ENCODE peak calls at places on chromosomes 12 and 14, in six cellular contexts. O is cerebellar cortex; Q is Peyer's patch; W is cardiac septum; Z is stimulated activated CD8-positive, alpha-beta memory T cell treated with anti-CD3 and anti-CD28 coated beads, Interleukin-7, amount 100 ng/mL, for 24 hours; N is neuronal stem cell. I is an unnamed sample.

GRCh38 chr14:61103541-61104339 is 122.7 kb downstream of the SLC38A6 start:
- DNase-seq in N (no peak), Q (no peak), O (no peak), Z (no peak), W (no peak), I (peak; percentile 83)

GRCh38 chr14:80237142-80237541 is 25.8 kb upstream of the DIO2 start:
- DNase-seq in Z (no peak), W (no peak), N (no peak), O (no peak), Q (no peak), I (no peak)

GRCh38 chr12:9869307-9870161 is at the start of gene CLEC2B:
- DNase-seq in Q (no peak), O (no peak), N (no peak), W (no peak), Z (no peak), I (no peak)

GRCh38 chr14:62077676-62078261 is 315.5 kb downstream of the SNAPC1 start:
- DNase-seq in W (no peak), O (no peak), Q (peak; percentile 33), Z (no peak), N (no peak), I (no peak)

GRCh38 chr12:9925746-9926393 is 6.3 kb downstream of the CLEC2A start:
- DNase-seq in W (no peak), O (peak; percentile 14), Z (no peak), Q (no peak), N (peak; percentile 14), I (no peak)

GRCh38 chr12:124720687-124721500 is 142.8 kb downstream of the SCARB1 start:
- DNase-seq in O (peak; percentile 93), Q (no peak), W (no peak), N (no peak), Z (no peak), I (no peak)

GRCh38 chr12:45685680-45686079 is 43.8 kb upstream of the ARID2 start:
- DNase-seq in O (no peak), W (no peak), Z (no peak), N (no peak), Q (no peak), I (no peak)

GRCh38 chr12:103542078-103542477 is 45.0 kb upstream of the STAB2 start:
- DNase-seq in N (no peak), O (no peak), Q (no peak), Z (no peak), W (no peak), I (no peak)

GRCh38 chr12:1880153-1880845 is 38.2 kb downstream of the CACNA2D4 start:
- DNase-seq in N (no peak), W (no peak), Z (no peak), Q (no peak), O (no peak), I (no peak)

GRCh38 chr14:52730708-52731111 is 744 bp downstream of the STYX start:
- DNase-seq in O (no peak), W (no peak), Z (no peak), N (no peak), Q (no peak), I (no peak)

GRCh38 chr12:132359971-132360370 is 30.6 kb upstream of the GALNT9 start:
- DNase-seq in O (no peak), Q (no peak), N (no peak), Z (no peak), W (no peak), I (peak; percentile 31)

GRCh38 chr12:131092911-131093901 is 139.5 kb downstream of the ADGRD1 start:
- DNase-seq in W (peak; percentile 74), Q (no peak), Z (no peak), N (no peak), O (no peak), I (peak; percentile 69)

GRCh38 chr12:81727387-81727786 is 31.8 kb downstream of the PPFIA2 start:
- DNase-seq in N (no peak), Q (no peak), Z (no peak), W (no peak), O (no peak), I (no peak)

GRCh38 chr12:113582521-113583218 is 111.0 kb upstream of the LHX5 start:
- DNase-seq in Z (no peak), N (no peak), O (no peak), Q (no peak), W (no peak), I (no peak)

GRCh38 chr12:91370086-91370868 is 187.7 kb upstream of the DCN start:
- DNase-seq in N (no peak), O (no peak), W (no peak), Z (no peak), Q (no peak), I (no peak)

GRCh38 chr12:63844391-63845341 is at the start of gene SRGAP1:
- DNase-seq in Q (no peak), W (peak; percentile 84), N (peak; percentile 51), Z (no peak), O (peak; percentile 59), I (peak; percentile 83)

GRCh38 chr12:94650143-94651056 is at the start of gene TMCC3:
- DNase-seq in N (peak; percentile 50), O (peak; percentile 20), Z (no peak), W (peak; percentile 79), Q (peak; percentile 41), I (peak; percentile 65)

GRCh38 chr12:74816398-74817175 is 279.0 kb downstream of the ATXN7L3B start:
- DNase-seq in O (no peak), Q (no peak), N (no peak), Z (no peak), W (no peak), I (no peak)

GRCh38 chr12:65824314-65824563 is at the start of gene HMGA2:
- DNase-seq in Q (no peak), N (peak; percentile 72), Z (no peak), O (peak; percentile 75), W (no peak), I (peak; percentile 78)

GRCh38 chr14:96205994-96206392 is 1.4 kb downstream of the BDKRB2 start:
- DNase-seq in Z (no peak), Q (no peak), W (no peak), N (no peak), O (no peak), I (no peak)

GRCh38 chr12:43805857-43806736 is at the start of gene TWF1:
- DNase-seq in Z (peak; percentile 70), N (peak; percentile 77), Q (peak; percentile 85), W (peak; percentile 95), O (peak; percentile 72), I (peak; percentile 86)

GRCh38 chr12:91954326-91954725 is 191.3 kb downstream of the BTG1 start:
- DNase-seq in Z (no peak), W (no peak), O (peak; percentile 57), N (no peak), Q (no peak), I (no peak)

GRCh38 chr12:32603858-32604257 is 75.2 kb upstream of the DNM1L start:
- DNase-seq in Z (no peak), W (no peak), Q (no peak), N (no peak), O (no peak), I (no peak)

GRCh38 chr12:27279836-27280235 is 35.8 kb downstream of the STK38L start:
- DNase-seq in N (no peak), O (no peak), W (no peak), Z (no peak), Q (no peak), I (no peak)

GRCh38 chr12:85260904-85261303 is 19.1 kb upstream of the ALX1 start:
- DNase-seq in O (no peak), W (no peak), N (no peak), Q (no peak), Z (no peak), I (no peak)

GRCh38 chr12:101940400-101940950 is 63.1 kb downstream of the DRAM1 start:
- DNase-seq in O (no peak), Q (no peak), W (no peak), N (no peak), Z (no peak), I (no peak)

GRCh38 chr12:47841506-47841905 is 21.8 kb upstream of the HDAC7 start:
- DNase-seq in O (no peak), Q (no peak), W (no peak), N (no peak), Z (no peak), I (no peak)

GRCh38 chr12:131921866-131922769 is 7.0 kb upstream of the PUS1 start:
- DNase-seq in Q (no peak), W (no peak), N (no peak), O (no peak), Z (no peak), I (no peak)

GRCh38 chr12:62847709-62848108 is 87.2 kb downstream of the PPM1H start:
- DNase-seq in W (no peak), Q (no peak), O (no peak), Z (no peak), N (no peak), I (no peak)

GRCh38 chr12:120199595-120200306 is 1.2 kb downstream of the RPLP0 start:
- DNase-seq in N (no peak), Q (no peak), W (no peak), Z (no peak), O (no peak), I (no peak)

GRCh38 chr12:15700595-15700994 is 88.6 kb downstream of the EPS8 start:
- DNase-seq in N (no peak), Q (no peak), Z (no peak), O (no peak), W (no peak), I (no peak)

GRCh38 chr14:26199599-26200370 is 398.0 kb downstream of the NOVA1 start:
- DNase-seq in N (peak; percentile 6), Q (no peak), O (no peak), W (no peak), Z (no peak), I (no peak)

GRCh38 chr14:75274899-75275569 is 3.6 kb upstream of the FOS start:
- DNase-seq in N (no peak), O (no peak), Z (no peak), W (peak; percentile 89), Q (peak; percentile 94), I (no peak)

GRCh38 chr14:21525995-21526671 is at the start of gene SALL2:
- DNase-seq in Q (peak; percentile 59), O (peak; percentile 95), W (peak; percentile 84), Z (peak; percentile 26), N (peak; percentile 92), I (peak; percentile 83)

GRCh38 chr14:59362533-59362932 is 102.6 kb downstream of the GPR135 start:
- DNase-seq in W (no peak), O (no peak), Z (no peak), N (no peak), Q (no peak), I (no peak)

GRCh38 chr14:104293851-104294627 is 155.7 kb downstream of the KIF26A start:
- DNase-seq in N (no peak), O (no peak), Q (no peak), W (peak; percentile 66), Z (no peak), I (peak; percentile 65)

GRCh38 chr14:60641722-60642269 is 7.5 kb downstream of the SIX1 start:
- DNase-seq in Z (no peak), O (no peak), W (no peak), N (no peak), Q (no peak), I (no peak)

GRCh38 chr12:87828384-87828973 is 200.7 kb downstream of the C12orf50 start:
- DNase-seq in Z (no peak), W (no peak), N (no peak), Q (no peak), O (no peak), I (no peak)

GRCh38 chr14:49550284-49551184 is 35.6 kb downstream of the RPS29 start:
- DNase-seq in N (no peak), Z (no peak), W (no peak), Q (no peak), O (no peak), I (no peak)

I was measured in suprapubic skin.